ENCODE peak calls at places on chromosomes 16 and 17, in nine cellular contexts. One of them, this sample, is unnamed.

GRCh38 chr17:81831957-81832607 is 1.0 kb downstream of the MCRIP1 start:
- DNase-seq in stimulated activated CD4-positive, alpha-beta T cell treated with anti-CD3 and anti-CD28 coated beads, Interleukin-2, amount 100 ng/mL, for 48 hours: peak; percentile 35
- DNase-seq in A549: no peak
- DNase-seq in iris pigment epithelial cell: no peak
- DNase-seq in testis: peak; percentile 35
- DNase-seq in naive thymus-derived CD8-positive, alpha-beta T cell: peak; percentile 43
- DNase-seq in mucosa of gallbladder: no peak
- DNase-seq in activated naive CD4-positive, alpha-beta T cell treated with anti-CD3 and anti-CD28 coated beads, Interleukin-2, amount 10 ng/mL, durations not matched to agents 7 days and 5 days: peak; percentile 74
- DNase-seq in NCI-H1436: peak; percentile 41
- DNase-seq in this sample: peak; percentile 60

GRCh38 chr17:66966529-66967418 is 2.3 kb downstream of the CACNG4 start:
- DNase-seq in NCI-H1436: no peak
- DNase-seq in A549: no peak
- DNase-seq in testis: no peak
- DNase-seq in mucosa of gallbladder: no peak
- DNase-seq in activated naive CD4-positive, alpha-beta T cell treated with anti-CD3 and anti-CD28 coated beads, Interleukin-2, amount 10 ng/mL, durations not matched to agents 7 days and 5 days: no peak
- DNase-seq in stimulated activated CD4-positive, alpha-beta T cell treated with anti-CD3 and anti-CD28 coated beads, Interleukin-2, amount 100 ng/mL, for 48 hours: no peak
- DNase-seq in iris pigment epithelial cell: no peak
- DNase-seq in naive thymus-derived CD8-positive, alpha-beta T cell: no peak
- DNase-seq in this sample: no peak

GRCh38 chr17:68204736-68205135 is 43.1 kb upstream of the AMZ2 start:
- DNase-seq in activated naive CD4-positive, alpha-beta T cell treated with anti-CD3 and anti-CD28 coated beads, Interleukin-2, amount 10 ng/mL, durations not matched to agents 7 days and 5 days: no peak
- DNase-seq in naive thymus-derived CD8-positive, alpha-beta T cell: no peak
- DNase-seq in mucosa of gallbladder: no peak
- DNase-seq in iris pigment epithelial cell: no peak
- DNase-seq in stimulated activated CD4-positive, alpha-beta T cell treated with anti-CD3 and anti-CD28 coated beads, Interleukin-2, amount 100 ng/mL, for 48 hours: no peak
- DNase-seq in A549: peak; percentile 38
- DNase-seq in testis: no peak
- DNase-seq in NCI-H1436: no peak
- DNase-seq in this sample: no peak

GRCh38 chr17:61476476-61477203 is 24.4 kb downstream of the TBX4 start:
- DNase-seq in NCI-H1436: no peak
- DNase-seq in A549: no peak
- DNase-seq in testis: no peak
- DNase-seq in iris pigment epithelial cell: no peak
- DNase-seq in naive thymus-derived CD8-positive, alpha-beta T cell: no peak
- DNase-seq in stimulated activated CD4-positive, alpha-beta T cell treated with anti-CD3 and anti-CD28 coated beads, Interleukin-2, amount 100 ng/mL, for 48 hours: no peak
- DNase-seq in mucosa of gallbladder: no peak
- DNase-seq in activated naive CD4-positive, alpha-beta T cell treated with anti-CD3 and anti-CD28 coated beads, Interleukin-2, amount 10 ng/mL, durations not matched to agents 7 days and 5 days: no peak
- DNase-seq in this sample: no peak

GRCh38 chr16:1508494-1509167 is 15.5 kb downstream of the TELO2 start:
- DNase-seq in naive thymus-derived CD8-positive, alpha-beta T cell: no peak
- DNase-seq in NCI-H1436: no peak
- DNase-seq in A549: no peak
- DNase-seq in testis: no peak
- DNase-seq in mucosa of gallbladder: no peak
- DNase-seq in iris pigment epithelial cell: no peak
- DNase-seq in stimulated activated CD4-positive, alpha-beta T cell treated with anti-CD3 and anti-CD28 coated beads, Interleukin-2, amount 100 ng/mL, for 48 hours: no peak
- DNase-seq in activated naive CD4-positive, alpha-beta T cell treated with anti-CD3 and anti-CD28 coated beads, Interleukin-2, amount 10 ng/mL, durations not matched to agents 7 days and 5 days: no peak
- DNase-seq in this sample: no peak

GRCh38 chr16:67396159-67396774 is 3.0 kb upstream of the TPPP3 start:
- DNase-seq in A549: peak; percentile 67
- DNase-seq in NCI-H1436: peak; percentile 93
- DNase-seq in activated naive CD4-positive, alpha-beta T cell treated with anti-CD3 and anti-CD28 coated beads, Interleukin-2, amount 10 ng/mL, durations not matched to agents 7 days and 5 days: no peak
- DNase-seq in stimulated activated CD4-positive, alpha-beta T cell treated with anti-CD3 and anti-CD28 coated beads, Interleukin-2, amount 100 ng/mL, for 48 hours: no peak
- DNase-seq in naive thymus-derived CD8-positive, alpha-beta T cell: no peak
- DNase-seq in testis: peak; percentile 77
- DNase-seq in mucosa of gallbladder: peak; percentile 71
- DNase-seq in iris pigment epithelial cell: peak; percentile 39
- DNase-seq in this sample: no peak

GRCh38 chr17:77497578-77497934 is 356.8 kb downstream of the SEC14L1 start:
- DNase-seq in stimulated activated CD4-positive, alpha-beta T cell treated with anti-CD3 and anti-CD28 coated beads, Interleukin-2, amount 100 ng/mL, for 48 hours: no peak
- DNase-seq in testis: peak; percentile 10
- DNase-seq in naive thymus-derived CD8-positive, alpha-beta T cell: no peak
- DNase-seq in iris pigment epithelial cell: no peak
- DNase-seq in A549: no peak
- DNase-seq in activated naive CD4-positive, alpha-beta T cell treated with anti-CD3 and anti-CD28 coated beads, Interleukin-2, amount 10 ng/mL, durations not matched to agents 7 days and 5 days: peak; percentile 20
- DNase-seq in mucosa of gallbladder: no peak
- DNase-seq in NCI-H1436: no peak
- DNase-seq in this sample: no peak

GRCh38 chr17:82110298-82110697 is 12.3 kb upstream of the FASN start:
- DNase-seq in mucosa of gallbladder: no peak
- DNase-seq in A549: peak; percentile 68
- DNase-seq in activated naive CD4-positive, alpha-beta T cell treated with anti-CD3 and anti-CD28 coated beads, Interleukin-2, amount 10 ng/mL, durations not matched to agents 7 days and 5 days: no peak
- DNase-seq in iris pigment epithelial cell: no peak
- DNase-seq in naive thymus-derived CD8-positive, alpha-beta T cell: no peak
- DNase-seq in stimulated activated CD4-positive, alpha-beta T cell treated with anti-CD3 and anti-CD28 coated beads, Interleukin-2, amount 100 ng/mL, for 48 hours: no peak
- DNase-seq in testis: no peak
- DNase-seq in NCI-H1436: no peak
- DNase-seq in this sample: no peak

GRCh38 chr16:10936585-10936984 is 5.7 kb downstream of the DEXI start:
- DNase-seq in A549: no peak
- DNase-seq in testis: no peak
- DNase-seq in mucosa of gallbladder: no peak
- DNase-seq in activated naive CD4-positive, alpha-beta T cell treated with anti-CD3 and anti-CD28 coated beads, Interleukin-2, amount 10 ng/mL, durations not matched to agents 7 days and 5 days: no peak
- DNase-seq in NCI-H1436: no peak
- DNase-seq in iris pigment epithelial cell: no peak
- DNase-seq in stimulated activated CD4-positive, alpha-beta T cell treated with anti-CD3 and anti-CD28 coated beads, Interleukin-2, amount 100 ng/mL, for 48 hours: no peak
- DNase-seq in naive thymus-derived CD8-positive, alpha-beta T cell: no peak
- DNase-seq in this sample: no peak

GRCh38 chr16:58428621-58429557 is 36.6 kb downstream of the GINS3 start:
- DNase-seq in naive thymus-derived CD8-positive, alpha-beta T cell: no peak
- DNase-seq in NCI-H1436: no peak
- DNase-seq in A549: no peak
- DNase-seq in mucosa of gallbladder: no peak
- DNase-seq in testis: no peak
- DNase-seq in stimulated activated CD4-positive, alpha-beta T cell treated with anti-CD3 and anti-CD28 coated beads, Interleukin-2, amount 100 ng/mL, for 48 hours: no peak
- DNase-seq in activated naive CD4-positive, alpha-beta T cell treated with anti-CD3 and anti-CD28 coated beads, Interleukin-2, amount 10 ng/mL, durations not matched to agents 7 days and 5 days: no peak
- DNase-seq in iris pigment epithelial cell: no peak
- DNase-seq in this sample: no peak

GRCh38 chr17:79792984-79793923 is 3.6 kb downstream of the CBX8 start:
- DNase-seq in iris pigment epithelial cell: peak; percentile 71
- DNase-seq in A549: peak; percentile 85
- DNase-seq in NCI-H1436: no peak
- DNase-seq in stimulated activated CD4-positive, alpha-beta T cell treated with anti-CD3 and anti-CD28 coated beads, Interleukin-2, amount 100 ng/mL, for 48 hours: no peak
- DNase-seq in naive thymus-derived CD8-positive, alpha-beta T cell: no peak
- DNase-seq in testis: no peak
- DNase-seq in activated naive CD4-positive, alpha-beta T cell treated with anti-CD3 and anti-CD28 coated beads, Interleukin-2, amount 10 ng/mL, durations not matched to agents 7 days and 5 days: no peak
- DNase-seq in mucosa of gallbladder: no peak
- DNase-seq in this sample: no peak

GRCh38 chr17:58224315-58224714 is 5.3 kb upstream of the MKS1 start:
- DNase-seq in iris pigment epithelial cell: peak; percentile 53
- DNase-seq in activated naive CD4-positive, alpha-beta T cell treated with anti-CD3 and anti-CD28 coated beads, Interleukin-2, amount 10 ng/mL, durations not matched to agents 7 days and 5 days: no peak
- DNase-seq in stimulated activated CD4-positive, alpha-beta T cell treated with anti-CD3 and anti-CD28 coated beads, Interleukin-2, amount 100 ng/mL, for 48 hours: no peak
- DNase-seq in A549: peak; percentile 47
- DNase-seq in naive thymus-derived CD8-positive, alpha-beta T cell: no peak
- DNase-seq in testis: no peak
- DNase-seq in NCI-H1436: no peak
- DNase-seq in mucosa of gallbladder: no peak
- DNase-seq in this sample: no peak

GRCh38 chr17:7885357-7886226 is 3.0 kb upstream of the CHD3 start:
- DNase-seq in activated naive CD4-positive, alpha-beta T cell treated with anti-CD3 and anti-CD28 coated beads, Interleukin-2, amount 10 ng/mL, durations not matched to agents 7 days and 5 days: peak; percentile 60
- DNase-seq in NCI-H1436: no peak
- DNase-seq in naive thymus-derived CD8-positive, alpha-beta T cell: peak; percentile 14
- DNase-seq in testis: peak; percentile 56
- DNase-seq in stimulated activated CD4-positive, alpha-beta T cell treated with anti-CD3 and anti-CD28 coated beads, Interleukin-2, amount 100 ng/mL, for 48 hours: peak; percentile 22
- DNase-seq in A549: peak; percentile 73
- DNase-seq in iris pigment epithelial cell: no peak
- DNase-seq in mucosa of gallbladder: peak; percentile 29
- DNase-seq in this sample: peak; percentile 63

GRCh38 chr16:24838554-24839266 is 7.1 kb upstream of the SLC5A11 start:
- DNase-seq in naive thymus-derived CD8-positive, alpha-beta T cell: no peak
- DNase-seq in testis: peak; percentile 80
- DNase-seq in iris pigment epithelial cell: peak; percentile 75
- DNase-seq in stimulated activated CD4-positive, alpha-beta T cell treated with anti-CD3 and anti-CD28 coated beads, Interleukin-2, amount 100 ng/mL, for 48 hours: no peak
- DNase-seq in A549: peak; percentile 37
- DNase-seq in activated naive CD4-positive, alpha-beta T cell treated with anti-CD3 and anti-CD28 coated beads, Interleukin-2, amount 10 ng/mL, durations not matched to agents 7 days and 5 days: no peak
- DNase-seq in NCI-H1436: no peak
- DNase-seq in mucosa of gallbladder: peak; percentile 37
- DNase-seq in this sample: no peak

GRCh38 chr16:6091021-6091420 is 993.4 kb upstream of the EEF2KMT start:
- DNase-seq in mucosa of gallbladder: no peak
- DNase-seq in naive thymus-derived CD8-positive, alpha-beta T cell: no peak
- DNase-seq in activated naive CD4-positive, alpha-beta T cell treated with anti-CD3 and anti-CD28 coated beads, Interleukin-2, amount 10 ng/mL, durations not matched to agents 7 days and 5 days: no peak
- DNase-seq in NCI-H1436: no peak
- DNase-seq in iris pigment epithelial cell: no peak
- DNase-seq in stimulated activated CD4-positive, alpha-beta T cell treated with anti-CD3 and anti-CD28 coated beads, Interleukin-2, amount 100 ng/mL, for 48 hours: no peak
- DNase-seq in testis: no peak
- DNase-seq in A549: no peak
- DNase-seq in this sample: no peak

GRCh38 chr16:55943257-55943656 is 68.1 kb upstream of the CES5A start:
- DNase-seq in NCI-H1436: no peak
- DNase-seq in stimulated activated CD4-positive, alpha-beta T cell treated with anti-CD3 and anti-CD28 coated beads, Interleukin-2, amount 100 ng/mL, for 48 hours: no peak
- DNase-seq in testis: no peak
- DNase-seq in naive thymus-derived CD8-positive, alpha-beta T cell: no peak
- DNase-seq in A549: no peak
- DNase-seq in mucosa of gallbladder: no peak
- DNase-seq in activated naive CD4-positive, alpha-beta T cell treated with anti-CD3 and anti-CD28 coated beads, Interleukin-2, amount 10 ng/mL, durations not matched to agents 7 days and 5 days: no peak
- DNase-seq in iris pigment epithelial cell: no peak
- DNase-seq in this sample: no peak

GRCh38 chr16:22296225-22297113 is 740 bp upstream of the POLR3E start:
- DNase-seq in NCI-H1436: no peak
- DNase-seq in stimulated activated CD4-positive, alpha-beta T cell treated with anti-CD3 and anti-CD28 coated beads, Interleukin-2, amount 100 ng/mL, for 48 hours: no peak
- DNase-seq in naive thymus-derived CD8-positive, alpha-beta T cell: no peak
- DNase-seq in iris pigment epithelial cell: no peak
- DNase-seq in activated naive CD4-positive, alpha-beta T cell treated with anti-CD3 and anti-CD28 coated beads, Interleukin-2, amount 10 ng/mL, durations not matched to agents 7 days and 5 days: no peak
- DNase-seq in A549: no peak
- DNase-seq in testis: no peak
- DNase-seq in mucosa of gallbladder: no peak
- DNase-seq in this sample: peak; percentile 23

GRCh38 chr16:10541396-10541795 is 39.0 kb downstream of the EMP2 start:
- DNase-seq in stimulated activated CD4-positive, alpha-beta T cell treated with anti-CD3 and anti-CD28 coated beads, Interleukin-2, amount 100 ng/mL, for 48 hours: no peak
- DNase-seq in mucosa of gallbladder: no peak
- DNase-seq in NCI-H1436: no peak
- DNase-seq in A549: no peak
- DNase-seq in naive thymus-derived CD8-positive, alpha-beta T cell: no peak
- DNase-seq in iris pigment epithelial cell: no peak
- DNase-seq in activated naive CD4-positive, alpha-beta T cell treated with anti-CD3 and anti-CD28 coated beads, Interleukin-2, amount 10 ng/mL, durations not matched to agents 7 days and 5 days: no peak
- DNase-seq in testis: peak; percentile 60
- DNase-seq in this sample: no peak

GRCh38 chr16:55471448-55472097 is 7.4 kb upstream of the MMP2 start:
- DNase-seq in A549: no peak
- DNase-seq in naive thymus-derived CD8-positive, alpha-beta T cell: no peak
- DNase-seq in iris pigment epithelial cell: peak; percentile 88
- DNase-seq in testis: no peak
- DNase-seq in stimulated activated CD4-positive, alpha-beta T cell treated with anti-CD3 and anti-CD28 coated beads, Interleukin-2, amount 100 ng/mL, for 48 hours: no peak
- DNase-seq in activated naive CD4-positive, alpha-beta T cell treated with anti-CD3 and anti-CD28 coated beads, Interleukin-2, amount 10 ng/mL, durations not matched to agents 7 days and 5 days: no peak
- DNase-seq in mucosa of gallbladder: no peak
- DNase-seq in NCI-H1436: no peak
- DNase-seq in this sample: no peak

GRCh38 chr17:19002805-19003542 is 1.6 kb downstream of the FAM83G start:
- DNase-seq in testis: no peak
- DNase-seq in A549: no peak
- DNase-seq in NCI-H1436: no peak
- DNase-seq in naive thymus-derived CD8-positive, alpha-beta T cell: no peak
- DNase-seq in iris pigment epithelial cell: peak; percentile 74
- DNase-seq in activated naive CD4-positive, alpha-beta T cell treated with anti-CD3 and anti-CD28 coated beads, Interleukin-2, amount 10 ng/mL, durations not matched to agents 7 days and 5 days: peak; percentile 38
- DNase-seq in stimulated activated CD4-positive, alpha-beta T cell treated with anti-CD3 and anti-CD28 coated beads, Interleukin-2, amount 100 ng/mL, for 48 hours: no peak
- DNase-seq in mucosa of gallbladder: no peak
- DNase-seq in this sample: no peak

GRCh38 chr17:78381601-78382168 is 3.2 kb downstream of the PGS1 start:
- DNase-seq in NCI-H1436: no peak
- DNase-seq in testis: no peak
- DNase-seq in mucosa of gallbladder: no peak
- DNase-seq in activated naive CD4-positive, alpha-beta T cell treated with anti-CD3 and anti-CD28 coated beads, Interleukin-2, amount 10 ng/mL, durations not matched to agents 7 days and 5 days: peak; percentile 61
- DNase-seq in iris pigment epithelial cell: no peak
- DNase-seq in stimulated activated CD4-positive, alpha-beta T cell treated with anti-CD3 and anti-CD28 coated beads, Interleukin-2, amount 100 ng/mL, for 48 hours: no peak
- DNase-seq in A549: no peak
- DNase-seq in naive thymus-derived CD8-positive, alpha-beta T cell: no peak
- DNase-seq in this sample: peak; percentile 32

GRCh38 chr16:73172621-73173312 is 124.8 kb upstream of the ZFHX3 start:
- DNase-seq in activated naive CD4-positive, alpha-beta T cell treated with anti-CD3 and anti-CD28 coated beads, Interleukin-2, amount 10 ng/mL, durations not matched to agents 7 days and 5 days: no peak
- DNase-seq in naive thymus-derived CD8-positive, alpha-beta T cell: no peak
- DNase-seq in mucosa of gallbladder: peak; percentile 80
- DNase-seq in testis: peak; percentile 83
- DNase-seq in NCI-H1436: no peak
- DNase-seq in A549: peak; percentile 36
- DNase-seq in stimulated activated CD4-positive, alpha-beta T cell treated with anti-CD3 and anti-CD28 coated beads, Interleukin-2, amount 100 ng/mL, for 48 hours: no peak
- DNase-seq in iris pigment epithelial cell: peak; percentile 83
- DNase-seq in this sample: no peak

GRCh38 chr17:73192894-73193701 is at the start of gene COG1:
- DNase-seq in activated naive CD4-positive, alpha-beta T cell treated with anti-CD3 and anti-CD28 coated beads, Interleukin-2, amount 10 ng/mL, durations not matched to agents 7 days and 5 days: peak; percentile 94
- DNase-seq in A549: peak; percentile 96
- DNase-seq in mucosa of gallbladder: peak; percentile 83
- DNase-seq in iris pigment epithelial cell: peak; percentile 93
- DNase-seq in naive thymus-derived CD8-positive, alpha-beta T cell: peak; percentile 62
- DNase-seq in stimulated activated CD4-positive, alpha-beta T cell treated with anti-CD3 and anti-CD28 coated beads, Interleukin-2, amount 100 ng/mL, for 48 hours: peak; percentile 70
- DNase-seq in NCI-H1436: peak; percentile 98
- DNase-seq in testis: peak; percentile 85
- DNase-seq in this sample: peak; percentile 83

GRCh38 chr17:49450735-49451134 is 36.1 kb upstream of the PHB1 start:
- DNase-seq in mucosa of gallbladder: no peak
- DNase-seq in NCI-H1436: no peak
- DNase-seq in naive thymus-derived CD8-positive, alpha-beta T cell: no peak
- DNase-seq in A549: no peak
- DNase-seq in testis: no peak
- DNase-seq in stimulated activated CD4-positive, alpha-beta T cell treated with anti-CD3 and anti-CD28 coated beads, Interleukin-2, amount 100 ng/mL, for 48 hours: no peak
- DNase-seq in iris pigment epithelial cell: peak; percentile 17
- DNase-seq in activated naive CD4-positive, alpha-beta T cell treated with anti-CD3 and anti-CD28 coated beads, Interleukin-2, amount 10 ng/mL, durations not matched to agents 7 days and 5 days: peak; percentile 26
- DNase-seq in this sample: no peak

GRCh38 chr17:15981646-15982580 is 17.6 kb downstream of the ZSWIM7 start:
- DNase-seq in iris pigment epithelial cell: peak; percentile 85
- DNase-seq in stimulated activated CD4-positive, alpha-beta T cell treated with anti-CD3 and anti-CD28 coated beads, Interleukin-2, amount 100 ng/mL, for 48 hours: no peak
- DNase-seq in testis: no peak
- DNase-seq in naive thymus-derived CD8-positive, alpha-beta T cell: no peak
- DNase-seq in A549: no peak
- DNase-seq in mucosa of gallbladder: no peak
- DNase-seq in activated naive CD4-positive, alpha-beta T cell treated with anti-CD3 and anti-CD28 coated beads, Interleukin-2, amount 10 ng/mL, durations not matched to agents 7 days and 5 days: no peak
- DNase-seq in NCI-H1436: no peak
- DNase-seq in this sample: no peak

GRCh38 chr16:84818989-84819643 is 669 bp upstream of the CRISPLD2 start:
- DNase-seq in mucosa of gallbladder: no peak
- DNase-seq in testis: no peak
- DNase-seq in stimulated activated CD4-positive, alpha-beta T cell treated with anti-CD3 and anti-CD28 coated beads, Interleukin-2, amount 100 ng/mL, for 48 hours: no peak
- DNase-seq in A549: no peak
- DNase-seq in iris pigment epithelial cell: no peak
- DNase-seq in naive thymus-derived CD8-positive, alpha-beta T cell: no peak
- DNase-seq in activated naive CD4-positive, alpha-beta T cell treated with anti-CD3 and anti-CD28 coated beads, Interleukin-2, amount 10 ng/mL, durations not matched to agents 7 days and 5 days: no peak
- DNase-seq in NCI-H1436: no peak
- DNase-seq in this sample: no peak

GRCh38 chr16:2243781-2244180 is 7.5 kb downstream of the DNASE1L2 start:
- DNase-seq in activated naive CD4-positive, alpha-beta T cell treated with anti-CD3 and anti-CD28 coated beads, Interleukin-2, amount 10 ng/mL, durations not matched to agents 7 days and 5 days: no peak
- DNase-seq in NCI-H1436: no peak
- DNase-seq in iris pigment epithelial cell: no peak
- DNase-seq in stimulated activated CD4-positive, alpha-beta T cell treated with anti-CD3 and anti-CD28 coated beads, Interleukin-2, amount 100 ng/mL, for 48 hours: no peak
- DNase-seq in mucosa of gallbladder: no peak
- DNase-seq in naive thymus-derived CD8-positive, alpha-beta T cell: no peak
- DNase-seq in testis: no peak
- DNase-seq in A549: no peak
- DNase-seq in this sample: no peak

GRCh38 chr17:71110326-71110725 is 941.0 kb downstream of the KCNJ2 start:
- DNase-seq in mucosa of gallbladder: no peak
- DNase-seq in activated naive CD4-positive, alpha-beta T cell treated with anti-CD3 and anti-CD28 coated beads, Interleukin-2, amount 10 ng/mL, durations not matched to agents 7 days and 5 days: no peak
- DNase-seq in naive thymus-derived CD8-positive, alpha-beta T cell: no peak
- DNase-seq in NCI-H1436: no peak
- DNase-seq in A549: no peak
- DNase-seq in stimulated activated CD4-positive, alpha-beta T cell treated with anti-CD3 and anti-CD28 coated beads, Interleukin-2, amount 100 ng/mL, for 48 hours: no peak
- DNase-seq in iris pigment epithelial cell: peak; percentile 11
- DNase-seq in testis: no peak
- DNase-seq in this sample: no peak

GRCh38 chr17:269616-270514 is 82.7 kb downstream of the RPH3AL start:
- DNase-seq in iris pigment epithelial cell: no peak
- DNase-seq in A549: no peak
- DNase-seq in testis: peak; percentile 23
- DNase-seq in naive thymus-derived CD8-positive, alpha-beta T cell: no peak
- DNase-seq in mucosa of gallbladder: no peak
- DNase-seq in stimulated activated CD4-positive, alpha-beta T cell treated with anti-CD3 and anti-CD28 coated beads, Interleukin-2, amount 100 ng/mL, for 48 hours: no peak
- DNase-seq in activated naive CD4-positive, alpha-beta T cell treated with anti-CD3 and anti-CD28 coated beads, Interleukin-2, amount 10 ng/mL, durations not matched to agents 7 days and 5 days: peak; percentile 8
- DNase-seq in NCI-H1436: no peak
- DNase-seq in this sample: no peak

GRCh38 chr16:30949655-30950515 is 1.0 kb downstream of the ORAI3 start:
- DNase-seq in activated naive CD4-positive, alpha-beta T cell treated with anti-CD3 and anti-CD28 coated beads, Interleukin-2, amount 10 ng/mL, durations not matched to agents 7 days and 5 days: peak; percentile 73
- DNase-seq in stimulated activated CD4-positive, alpha-beta T cell treated with anti-CD3 and anti-CD28 coated beads, Interleukin-2, amount 100 ng/mL, for 48 hours: no peak
- DNase-seq in testis: peak; percentile 94
- DNase-seq in NCI-H1436: no peak
- DNase-seq in naive thymus-derived CD8-positive, alpha-beta T cell: no peak
- DNase-seq in iris pigment epithelial cell: peak; percentile 84
- DNase-seq in mucosa of gallbladder: peak; percentile 69
- DNase-seq in A549: peak; percentile 19
- DNase-seq in this sample: peak; percentile 64

GRCh38 chr16:11748404-11749254 is 6.0 kb upstream of the TXNDC11 start:
- DNase-seq in A549: no peak
- DNase-seq in mucosa of gallbladder: peak; percentile 23
- DNase-seq in stimulated activated CD4-positive, alpha-beta T cell treated with anti-CD3 and anti-CD28 coated beads, Interleukin-2, amount 100 ng/mL, for 48 hours: no peak
- DNase-seq in iris pigment epithelial cell: no peak
- DNase-seq in naive thymus-derived CD8-positive, alpha-beta T cell: no peak
- DNase-seq in activated naive CD4-positive, alpha-beta T cell treated with anti-CD3 and anti-CD28 coated beads, Interleukin-2, amount 10 ng/mL, durations not matched to agents 7 days and 5 days: no peak
- DNase-seq in testis: no peak
- DNase-seq in NCI-H1436: no peak
- DNase-seq in this sample: no peak

This sample was measured in activated naive CD8-positive, alpha-beta T cell treated with anti-CD3 and anti-CD28 coated beads, Interleukin-2, amount 50 U/mL, for 24 hours.